ENCODE peak calls at places on chromosomes 11 and 22, in ten cellular contexts. Q is A549, E is stomach, Y is sigmoid colon, N is fibroblast of lung, F is esophagus squamous epithelium, M is left ventricle myocardium inferior, J is PC-3, V is BE2C, R is ovary. W is an unnamed sample. For H3K4me1, the result is how much of the 10 kb centered on the place peaks cover.

GRCh38 chr11:33976351-33977199 is 75.0 kb upstream of the CAPRIN1 start:
- DNase-seq in Y (no peak), R (no peak), M (no peak), V (no peak), N (peak), E (no peak), F (no peak), J (no peak), Q (no peak), W (no peak)

GRCh38 chr11:96015911-96016565 is 92.1 kb upstream of the MTMR2 start:
- DNase-seq in R (no peak), N (no peak), F (no peak), Q (no peak), E (no peak), M (no peak), V (peak), J (no peak), Y (no peak), W (no peak)

GRCh38 chr11:63811522-63811921 is 1.7 kb upstream of the SPINDOC start:
- DNase-seq in N (no peak), J (no peak), Y (no peak), R (no peak), E (no peak), M (no peak), F (no peak), Q (no peak), V (no peak), W (no peak)

GRCh38 chr11:109209572-109209971 is 212.4 kb upstream of the C11orf87 start:
- DNase-seq in E (no peak), V (no peak), Q (no peak), F (no peak), M (no peak), Y (no peak), J (no peak), R (no peak), N (no peak), W (no peak)

GRCh38 chr11:76266269-76266668 is 60.0 kb upstream of the WNT11 start:
- DNase-seq in J (peak), M (no peak), R (no peak), N (peak), E (no peak), F (no peak), V (no peak), Q (peak), Y (peak), W (no peak)

GRCh38 chr11:96464695-96465307 is 75.0 kb downstream of the JRKL start:
- DNase-seq in N (peak), F (no peak), E (no peak), Q (peak), M (no peak), V (peak), J (peak), R (no peak), Y (no peak), W (no peak)

GRCh38 chr11:33542921-33543320 is 157.7 kb downstream of the C11orf91 start:
- DNase-seq in R (peak), E (peak), J (peak), V (peak), M (peak), F (no peak), Y (no peak), Q (peak), N (peak), W (peak)

GRCh38 chr11:86256608-86257007 is 12.1 kb downstream of the EED start:
- DNase-seq in V (no peak), N (no peak), E (no peak), F (no peak), Q (no peak), J (no peak), M (no peak), R (no peak), Y (no peak), W (no peak)

GRCh38 chr11:33657757-33658156 is 42.9 kb downstream of the C11orf91 start:
- DNase-seq in Q (no peak), J (no peak), M (no peak), Y (no peak), F (no peak), V (no peak), N (no peak), E (no peak), R (no peak), W (no peak)

GRCh38 chr22:45051946-45052345 is 42.1 kb upstream of the PHF21B start:
- DNase-seq in R (no peak), M (no peak), Y (no peak), Q (no peak), N (no peak), J (no peak), V (no peak), F (no peak), E (no peak), W (no peak)
- H3K4me1 ChIP-seq in R (under half), M (under half), Y (under half), Q (under half), N (under half), J (under half), V (under half), F (under half), E (under half), W (under half)

GRCh38 chr22:39250838-39251237 is 6.1 kb upstream of the PDGFB start:
- DNase-seq in E (no peak), M (no peak), F (no peak), V (no peak), R (no peak), N (no peak), Q (no peak), Y (no peak), J (no peak), W (no peak)
- TF ChIP-seq CTCF in E (no peak), M (no peak), F (no peak), V (no peak), R (no peak), N (no peak), Q (no peak), Y (no peak), J (no peak), W (no peak)

GRCh38 chr11:68340003-68340767 is 27.8 kb downstream of the LRP5 start:
- DNase-seq in M (no peak), V (no peak), E (no peak), Y (no peak), Q (no peak), J (no peak), F (no peak), N (no peak), R (no peak), W (no peak)
- H3K4me1 ChIP-seq in M (half or more), V (under half), E (half or more), Y (half or more), Q (half or more), J (under half), F (half or more), N (under half), R (under half), W (half or more)

GRCh38 chr11:10181811-10182210 is 112.2 kb downstream of the SBF2 start:
- DNase-seq in N (peak), R (no peak), M (no peak), V (no peak), F (no peak), J (peak), Y (no peak), E (no peak), Q (peak), W (no peak)
- TF ChIP-seq CTCF in N (no peak), R (no peak), M (peak), V (peak), F (no peak), J (peak), Y (no peak), E (no peak), Q (peak), W (peak)